ENCODE peak calls at places on chromosome 4, in six cellular contexts. R, Y, B, T, L and E are unnamed samples. For H3K9me3, the result is how much of the 10 kb centered on the place peaks cover.

GRCh38 chr4:89307446-89308160 is at the start of gene GPRIN3:
- DNase-seq in R (peak), L (peak), T (peak), B (peak), Y (peak), E (peak)

GRCh38 chr4:137676357-137676998 is 144.2 kb upstream of the PCDH18 start:
- DNase-seq in L (no peak), Y (no peak), T (no peak), B (no peak), R (no peak), E (no peak)

GRCh38 chr4:2843909-2844584 is 403 bp downstream of the ADD1 start:
- DNase-seq in B (peak), Y (peak), L (peak), T (peak), R (peak), E (peak)

GRCh38 chr4:105092768-105093167 is 53.9 kb upstream of the TET2 start:
- DNase-seq in R (no peak), Y (no peak), B (no peak), T (no peak), L (no peak), E (no peak)

GRCh38 chr4:138689593-138689992 is 326.0 kb upstream of the NOCT start:
- DNase-seq in T (no peak), Y (no peak), L (no peak), B (no peak), R (no peak), E (no peak)

GRCh38 chr4:5708171-5708828 is at the start of gene EVC2:
- DNase-seq in R (peak), T (peak), L (peak), B (peak), Y (peak), E (no peak)

GRCh38 chr4:167930171-167930570 is 162.2 kb upstream of the ANXA10 start:
- DNase-seq in L (peak), R (no peak), Y (no peak), B (no peak), T (no peak), E (no peak)

GRCh38 chr4:136036744-136037143 is 1495.5 kb downstream of the PCDH18 start:
- DNase-seq in Y (no peak), L (no peak), B (no peak), T (no peak), R (no peak), E (no peak)

GRCh38 chr4:90137545-90137944 is 10.4 kb downstream of the CCSER1 start:
- DNase-seq in Y (no peak), R (no peak), L (no peak), T (peak), B (no peak), E (no peak)

GRCh38 chr4:1979477-1980196 is 29.1 kb downstream of the NELFA start:
- DNase-seq in T (no peak), Y (no peak), R (no peak), L (no peak), B (no peak), E (no peak)

DNA sequence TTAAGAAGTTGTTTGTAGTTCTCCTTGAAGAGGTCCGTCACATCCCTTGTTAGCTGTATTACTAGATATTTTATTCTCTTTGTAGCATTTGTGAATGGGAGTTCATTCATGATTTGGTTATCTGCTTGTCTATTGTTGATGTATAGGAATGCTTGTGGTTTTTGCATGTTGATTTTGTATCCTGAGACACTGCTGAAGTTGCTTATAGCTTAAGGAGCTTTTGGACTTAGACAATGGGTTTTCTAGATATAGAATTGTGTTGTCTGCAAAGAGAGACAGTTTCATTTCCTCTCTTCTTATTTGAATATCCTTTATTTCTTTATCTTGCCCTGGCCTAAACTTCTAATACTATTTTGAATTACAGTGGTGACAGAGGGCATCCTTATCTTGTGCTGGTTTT is 52.1 kb upstream of the GRID2 start:
- DNase-seq in Y (no peak), L (no peak), T (no peak), R (no peak), B (no peak), E (no peak)
- H3K9me3 ChIP-seq in Y (under half), L (under half), T (under half), R (under half), B (under half), E (under half)

DNA sequence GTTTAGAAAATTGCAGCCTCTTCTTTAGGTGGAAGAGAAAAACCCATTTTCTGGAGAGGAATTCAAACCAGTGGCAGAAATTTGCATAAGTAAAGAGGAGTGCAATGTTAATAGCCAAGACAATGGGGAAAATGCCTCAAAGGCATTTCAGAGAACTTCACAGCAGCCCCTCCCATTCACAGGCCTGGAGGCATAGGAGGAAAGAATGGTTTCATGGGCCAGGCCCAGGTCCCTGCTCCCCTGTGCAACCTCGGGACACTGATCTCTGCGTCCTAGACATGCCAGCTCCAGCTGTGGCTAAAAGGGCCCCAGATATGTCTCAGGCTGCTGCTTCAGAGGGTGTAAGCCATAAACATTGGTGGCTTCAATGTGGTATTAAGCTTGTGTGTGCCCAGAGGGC is 161.8 kb upstream of the CENPE start:
- DNase-seq in Y (no peak), T (no peak), B (no peak), R (no peak), L (no peak), E (no peak)
- H3K9me3 ChIP-seq in Y (under half), T (under half), B (under half), R (under half), L (under half), E (under half)

GRCh38 chr4:19047481-19047880 is 1025.9 kb upstream of the LCORL start:
- DNase-seq in R (no peak), Y (no peak), L (no peak), B (no peak), T (no peak), E (no peak)
- H3K9me3 ChIP-seq in R (under half), Y (under half), L (under half), B (under half), T (under half), E (under half)

DNA sequence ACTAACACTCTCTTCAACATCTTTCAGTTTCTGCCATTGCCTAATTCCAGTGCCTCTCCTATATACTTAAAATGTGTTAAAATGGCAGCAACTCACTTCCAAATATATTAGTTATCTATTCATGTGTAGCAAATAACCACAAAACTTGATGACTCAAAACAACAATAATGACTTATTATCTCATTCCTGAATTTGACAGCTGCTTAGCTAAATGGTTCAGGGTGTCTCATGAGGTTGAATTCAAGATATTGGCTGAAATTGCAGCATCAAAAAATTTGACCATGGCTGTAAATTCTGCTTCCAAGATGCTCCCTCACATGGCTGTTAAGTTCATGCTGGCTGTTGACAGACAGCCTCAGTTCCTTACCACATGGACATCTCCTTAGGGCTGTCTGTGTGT is 25.3 kb downstream of the PITX2 start:
- DNase-seq in R (no peak), B (no peak), T (no peak), Y (no peak), L (no peak), E (no peak)
- H3K9me3 ChIP-seq in R (under half), B (under half), T (under half), Y (under half), L (under half), E (under half)